ENCODE peak calls at places on chromosome 4, in seven cellular contexts. G, V, Y, J, C, R and X are unnamed samples.
A peak's percentile ranks its signal among the peaks of the same experiment; 100 is the strongest.

GRCh38 chr4:40316782-40317635 is 18.1 kb upstream of the CHRNA9 start:
- DNase-seq in C (peak; percentile 87), V (peak; percentile 62), Y (peak; percentile 74), G (peak; percentile 59), J (peak; percentile 96), R (peak; percentile 67), X (peak; percentile 70)

GRCh38 chr4:8745036-8745827 is 126.4 kb downstream of the HMX1 start:
- DNase-seq in V (no peak), R (no peak), C (peak; percentile 54), J (no peak), G (no peak), Y (peak; percentile 45), X (peak; percentile 49)

GRCh38 chr4:6349896-6350295 is 80.2 kb downstream of the WFS1 start:
- DNase-seq in C (no peak), G (no peak), R (no peak), Y (no peak), V (no peak), J (no peak), X (no peak)

GRCh38 chr4:80255374-80256095 is 10.9 kb upstream of the FGF5 start:
- DNase-seq in J (no peak), V (no peak), Y (no peak), R (no peak), G (no peak), C (no peak), X (no peak)

GRCh38 chr4:10354746-10355145 is 102.5 kb downstream of the ZNF518B start:
- DNase-seq in J (no peak), G (no peak), Y (no peak), V (no peak), C (no peak), R (no peak), X (no peak)

GRCh38 chr4:104487105-104487504 is 7.6 kb downstream of the CXXC4 start:
- DNase-seq in C (no peak), Y (no peak), R (no peak), G (no peak), J (no peak), V (no peak), X (no peak)

GRCh38 chr4:77618383-77619241 is 13.0 kb downstream of the CXCL13 start:
- DNase-seq in Y (peak; percentile 79), R (peak; percentile 77), V (peak; percentile 8), C (peak; percentile 89), J (peak; percentile 65), G (peak; percentile 68), X (peak; percentile 79)

GRCh38 chr4:125739760-125740159 is 425.0 kb downstream of the FAT4 start:
- DNase-seq in G (no peak), C (no peak), J (peak; percentile 50), R (no peak), V (no peak), Y (no peak), X (no peak)

GRCh38 chr4:41757521-41758156 is 9.1 kb upstream of the PHOX2B start:
- DNase-seq in C (no peak), G (no peak), Y (no peak), V (no peak), J (no peak), R (no peak), X (no peak)

GRCh38 chr4:169342159-169342865 is 71.6 kb upstream of the SH3RF1 start:
- DNase-seq in Y (no peak), C (no peak), V (no peak), J (no peak), R (no peak), G (no peak), X (no peak)

GRCh38 chr4:157045507-157046127 is 30.3 kb upstream of the GLRB start:
- DNase-seq in Y (no peak), C (no peak), R (peak; percentile 17), G (no peak), J (peak; percentile 81), V (no peak), X (no peak)

GRCh38 chr4:82247171-82247570 is 126.6 kb downstream of the HNRNPD start:
- DNase-seq in J (no peak), G (no peak), Y (no peak), R (no peak), V (no peak), C (no peak), X (no peak)

GRCh38 chr4:142475663-142476062 is 370.4 kb downstream of the INPP4B start:
- DNase-seq in Y (no peak), J (peak; percentile 60), R (no peak), V (no peak), G (no peak), C (no peak), X (no peak)

GRCh38 chr4:56468097-56468422 is 643 bp downstream of the SRP72 start:
- DNase-seq in V (no peak), C (no peak), R (no peak), G (peak; percentile 29), Y (no peak), J (peak; percentile 48), X (peak; percentile 46)

GRCh38 chr4:78057135-78057599 is at the start of gene FRAS1:
- DNase-seq in V (no peak), Y (no peak), G (peak; percentile 21), R (peak; percentile 69), C (peak; percentile 84), J (peak; percentile 45), X (no peak)

GRCh38 chr4:18397681-18398080 is 376.1 kb upstream of the LCORL start:
- DNase-seq in V (no peak), J (no peak), Y (no peak), C (no peak), R (no peak), G (no peak), X (no peak)

GRCh38 chr4:85756938-85757337 is 282.0 kb downstream of the ARHGAP24 start:
- DNase-seq in Y (no peak), C (no peak), G (no peak), V (no peak), R (no peak), J (peak; percentile 70), X (no peak)

GRCh38 chr4:34633216-34633615 is 1611.1 kb downstream of the ARAP2 start:
- DNase-seq in C (no peak), V (no peak), J (peak; percentile 28), G (no peak), R (no peak), Y (no peak), X (no peak)

GRCh38 chr4:153152453-153153338 is 51.5 kb upstream of the TRIM2 start:
- DNase-seq in J (peak; percentile 48), R (peak; percentile 56), C (peak; percentile 87), Y (peak; percentile 71), V (peak; percentile 17), G (peak; percentile 83), X (peak; percentile 77)

GRCh38 chr4:75561789-75562188 is 5.9 kb downstream of the ODAPH start:
- DNase-seq in Y (no peak), J (peak; percentile 36), C (no peak), G (no peak), V (no peak), R (peak; percentile 37), X (no peak)

GRCh38 chr4:89152972-89153371 is 41.6 kb downstream of the TIGD2 start:
- DNase-seq in G (no peak), C (no peak), V (no peak), J (peak; percentile 52), Y (no peak), R (no peak), X (no peak)

GRCh38 chr4:121156822-121157769 is 7.0 kb downstream of the TNIP3 start:
- DNase-seq in C (peak; percentile 83), V (peak; percentile 5), R (peak; percentile 48), J (no peak), G (peak; percentile 50), Y (peak; percentile 66), X (peak; percentile 77)

GRCh38 chr4:55358668-55359067 is 12.6 kb downstream of the SRD5A3 start:
- DNase-seq in J (peak; percentile 88), R (no peak), V (no peak), C (no peak), Y (no peak), G (no peak), X (no peak)

GRCh38 chr4:71472946-71473345 is 134.1 kb downstream of the SLC4A4 start:
- DNase-seq in J (peak; percentile 73), R (no peak), Y (no peak), G (no peak), C (no peak), V (no peak), X (no peak)

GRCh38 chr4:31918891-31919290 is 1198.7 kb downstream of the PCDH7 start:
- DNase-seq in C (no peak), V (no peak), Y (no peak), J (no peak), R (no peak), G (no peak), X (no peak)

GRCh38 chr4:962231-963208 is 10.8 kb downstream of the DGKQ start:
- DNase-seq in Y (no peak), J (no peak), G (no peak), R (no peak), C (no peak), V (no peak), X (no peak)